ENCODE peak calls at places on chromosomes 6 and 20, in five cellular contexts. T is activated CD8-positive, alpha-beta memory T cell treated with anti-CD3 and anti-CD28 coated beads for 24 hours; U is breast epithelium; D is stimulated activated CD8-positive, alpha-beta memory T cell treated with anti-CD3 and anti-CD28 coated beads, Interleukin-15, amount 100 ng/mL, for 48 hours; C is adrenal gland. E is an unnamed sample.
A peak's percentile ranks its signal among the peaks of the same experiment; 100 is the strongest.

GRCh38 chr6:75081920-75082319 is 123.9 kb downstream of the COL12A1 start:
- DNase-seq in T (no peak), D (no peak), C (no peak), U (no peak), E (no peak)

GRCh38 chr6:4943716-4944115 is 60.1 kb downstream of the RPP40 start:
- DNase-seq in T (no peak), U (no peak), D (no peak), C (no peak), E (no peak)

GRCh38 chr6:41929918-41930317 is 8.6 kb downstream of the BYSL start:
- DNase-seq in T (no peak), C (no peak), U (no peak), D (no peak), E (no peak)

GRCh38 chr6:17021539-17021889 is 80.3 kb upstream of the STMND1 start:
- DNase-seq in T (no peak), C (no peak), U (no peak), D (no peak), E (no peak)

GRCh38 chr6:107707346-107708270 is 116.5 kb downstream of the SCML4 start:
- DNase-seq in T (no peak), D (no peak), C (no peak), U (no peak), E (no peak)

GRCh38 chr6:30700340-30700739 is 9.6 kb upstream of the NRM start:
- DNase-seq in U (no peak), C (no peak), T (no peak), D (no peak), E (no peak)

GRCh38 chr20:57167971-57168693 is 98.3 kb downstream of the BMP7 start:
- DNase-seq in U (no peak), C (no peak), D (no peak), T (no peak), E (no peak)

GRCh38 chr6:11460001-11460668 is 77.4 kb upstream of the TMEM170B start:
- DNase-seq in U (no peak), C (no peak), T (peak; percentile 63), D (no peak), E (no peak)

GRCh38 chr20:23007886-23008285 is 27.2 kb upstream of the SSTR4 start:
- DNase-seq in T (no peak), U (no peak), D (no peak), C (no peak), E (no peak)

GRCh38 chr6:168037856-168038255 is 40.4 kb downstream of the KIF25 start:
- DNase-seq in D (no peak), U (no peak), T (no peak), C (no peak), E (no peak)

GRCh38 chr20:21099653-21100589 is 6.2 kb downstream of the LINC00237 start:
- DNase-seq in U (no peak), T (peak; percentile 73), C (peak; percentile 29), D (peak; percentile 25), E (no peak)

GRCh38 chr20:46408281-46408731 is 1.9 kb upstream of the ELMO2 start:
- DNase-seq in U (no peak), C (no peak), T (no peak), D (no peak), E (no peak)

GRCh38 chr6:15770347-15771143 is 107.7 kb upstream of the DTNBP1 start:
- DNase-seq in T (no peak), C (peak; percentile 44), D (no peak), U (no peak), E (no peak)

GRCh38 chr6:129104131-129104530 is 221.2 kb downstream of the LAMA2 start:
- DNase-seq in C (no peak), U (no peak), D (no peak), T (no peak), E (no peak)

GRCh38 chr6:159609813-159610212 is 83.2 kb downstream of the SOD2 start:
- DNase-seq in D (no peak), C (no peak), U (no peak), T (no peak), E (peak; percentile 15)

GRCh38 chr6:166221040-166221439 is 53.4 kb upstream of the TBXT start:
- DNase-seq in U (no peak), D (no peak), C (no peak), T (no peak), E (no peak)

GRCh38 chr6:170022827-170023619 is 267.9 kb downstream of the DLL1 start:
- DNase-seq in D (no peak), C (no peak), T (no peak), U (peak; percentile 39), E (no peak)

GRCh38 chr20:43529051-43529450 is 21.6 kb downstream of the L3MBTL1 start:
- DNase-seq in T (no peak), U (no peak), D (no peak), C (no peak), E (no peak)

GRCh38 chr20:41365785-41366545 is 653 bp downstream of the EMILIN3 start:
- DNase-seq in C (no peak), T (no peak), U (no peak), D (no peak), E (no peak)

GRCh38 chr20:14510341-14510740 is 172.9 kb upstream of the FLRT3 start:
- DNase-seq in U (no peak), T (no peak), C (no peak), D (no peak), E (no peak)

GRCh38 chr20:63945921-63946920 is 10.0 kb downstream of the UCKL1 start:
- DNase-seq in U (no peak), D (no peak), T (no peak), C (no peak), E (no peak)

GRCh38 chr6:56864171-56864616 is 90.7 kb upstream of the BEND6 start:
- DNase-seq in C (no peak), D (no peak), U (no peak), T (no peak), E (no peak)

GRCh38 chr6:64280569-64280968 is 645.0 kb downstream of the PHF3 start:
- DNase-seq in T (no peak), D (no peak), U (no peak), C (peak; percentile 9), E (no peak)

GRCh38 chr6:4776967-4777925 is 1.0 kb downstream of the CDYL start:
- DNase-seq in T (peak; percentile 73), C (peak; percentile 30), U (no peak), D (no peak), E (no peak)

GRCh38 chr6:137661601-137662000 is 167.4 kb upstream of the OLIG3 start:
- DNase-seq in T (peak; percentile 73), C (no peak), D (no peak), U (no peak), E (no peak)

GRCh38 chr6:69796627-69797390 is at the start of gene LMBRD1:
- DNase-seq in T (peak; percentile 100), C (peak; percentile 98), D (peak; percentile 95), U (peak; percentile 95), E (peak; percentile 98)

GRCh38 chr6:100475554-100476325 is 11.0 kb upstream of the SIM1 start:
- DNase-seq in C (no peak), D (no peak), T (no peak), U (no peak), E (no peak)

GRCh38 chr6:149235130-149235561 is 82.4 kb upstream of the TAB2 start:
- DNase-seq in U (no peak), C (peak; percentile 64), T (no peak), D (no peak), E (peak; percentile 43)

GRCh38 chr20:32325706-32326506 is 32.2 kb upstream of the ASXL1 start:
- DNase-seq in D (no peak), U (no peak), T (no peak), C (no peak), E (peak; percentile 49)

E was measured in mucosa of gallbladder.